ENCODE peak calls at places on chromosome 11, in seven cellular contexts. M, D, T, F, U, H and C are unnamed samples.

GRCh38 chr11:126265801-126266200 is 2.9 kb downstream of the SRPRA start:
- DNase-seq in M (no peak), D (no peak), T (no peak), F (no peak), U (no peak), H (no peak), C (no peak)

GRCh38 chr11:14622241-14622954 is 21.2 kb upstream of the PDE3B start:
- DNase-seq in M (no peak), D (no peak), T (no peak), F (no peak), U (no peak), H (no peak), C (no peak)

GRCh38 chr11:14369598-14369997 is 10.6 kb upstream of the RRAS2 start:
- DNase-seq in M (peak; percentile 13), D (no peak), T (no peak), F (no peak), U (no peak), H (no peak), C (no peak)

GRCh38 chr11:78228467-78228866 is 39.7 kb downstream of the USP35 start:
- DNase-seq in M (no peak), D (peak; percentile 65), T (peak; percentile 72), F (peak; percentile 52), U (peak; percentile 52), H (peak; percentile 51), C (peak; percentile 49)

GRCh38 chr11:128575956-128576340 is 11.4 kb downstream of the ETS1 start:
- DNase-seq in M (no peak), D (no peak), T (no peak), F (no peak), U (no peak), H (no peak), C (no peak)

GRCh38 chr11:47523491-47524199 is 29.3 kb downstream of the CELF1 start:
- DNase-seq in M (no peak), D (peak; percentile 36), T (no peak), F (no peak), U (peak; percentile 42), H (no peak), C (no peak)

GRCh38 chr11:124900464-124900863 is 2.8 kb upstream of the ROBO4 start:
- DNase-seq in M (peak; percentile 43), D (peak; percentile 25), T (peak; percentile 5), F (no peak), U (no peak), H (no peak), C (no peak)

GRCh38 chr11:57049749-57050148 is 61.0 kb downstream of the OR5AK2 start:
- DNase-seq in M (no peak), D (no peak), T (no peak), F (no peak), U (no peak), H (no peak), C (no peak)

GRCh38 chr11:20670932-20671403 is 1.6 kb downstream of the NELL1 start:
- DNase-seq in M (peak; percentile 66), D (no peak), T (no peak), F (no peak), U (no peak), H (no peak), C (no peak)

GRCh38 chr11:127281534-127281933 is 281.0 kb upstream of the KIRREL3 start:
- DNase-seq in M (no peak), D (no peak), T (no peak), F (no peak), U (no peak), H (no peak), C (no peak)

GRCh38 chr11:64936539-64936938 is 846 bp upstream of the GPHA2 start:
- DNase-seq in M (no peak), D (no peak), T (no peak), F (no peak), U (no peak), H (no peak), C (no peak)

GRCh38 chr11:64539711-64540420 is 51.2 kb upstream of the SLC22A12 start:
- DNase-seq in M (no peak), D (no peak), T (no peak), F (no peak), U (no peak), H (no peak), C (no peak)

GRCh38 chr11:17730137-17730536 is 4.4 kb upstream of the KCNC1 start:
- DNase-seq in M (no peak), D (no peak), T (no peak), F (no peak), U (no peak), H (no peak), C (no peak)

GRCh38 chr11:37988031-37988430 is 1390.0 kb upstream of the RAG2 start:
- DNase-seq in M (no peak), D (no peak), T (peak; percentile 28), F (no peak), U (no peak), H (no peak), C (no peak)

GRCh38 chr11:34773826-34774225 is 142.4 kb downstream of the APIP start:
- DNase-seq in M (no peak), D (no peak), T (no peak), F (no peak), U (no peak), H (no peak), C (no peak)

GRCh38 chr11:76119779-76120178 is 86.5 kb downstream of the WNT11 start:
- DNase-seq in M (no peak), D (no peak), T (no peak), F (no peak), U (no peak), H (no peak), C (no peak)

GRCh38 chr11:44592125-44592643 is 26.7 kb downstream of the CD82 start:
- DNase-seq in M (no peak), D (no peak), T (no peak), F (no peak), U (no peak), H (no peak), C (no peak)

GRCh38 chr11:122995526-122995925 is 13.9 kb upstream of the BSX start:
- DNase-seq in M (no peak), D (no peak), T (no peak), F (no peak), U (no peak), H (no peak), C (no peak)

GRCh38 chr11:27209562-27210005 is 153.4 kb downstream of the CCDC34 start:
- DNase-seq in M (no peak), D (peak; percentile 80), T (no peak), F (no peak), U (peak; percentile 36), H (no peak), C (no peak)

GRCh38 chr11:48103621-48104561 is 112.7 kb upstream of the OR4B1 start:
- DNase-seq in M (no peak), D (peak; percentile 29), T (no peak), F (no peak), U (no peak), H (no peak), C (no peak)

GRCh38 chr11:19577849-19578619 is 134.6 kb upstream of the NAV2 start:
- DNase-seq in M (no peak), D (no peak), T (peak; percentile 57), F (no peak), U (no peak), H (no peak), C (no peak)

GRCh38 chr11:46307785-46308341 is 30.4 kb downstream of the CREB3L1 start:
- DNase-seq in M (no peak), D (no peak), T (no peak), F (no peak), U (no peak), H (no peak), C (no peak)

GRCh38 chr11:116611998-116612620 is 160.7 kb downstream of the BUD13 start:
- DNase-seq in M (no peak), D (no peak), T (no peak), F (no peak), U (no peak), H (no peak), C (no peak)

GRCh38 chr11:68928481-68928880 is 24.8 kb downstream of the IGHMBP2 start:
- DNase-seq in M (no peak), D (no peak), T (no peak), F (no peak), U (no peak), H (no peak), C (no peak)

GRCh38 chr11:6635082-6635932 is 16.1 kb upstream of the TPP1 start:
- DNase-seq in M (no peak), D (peak; percentile 40), T (no peak), F (no peak), U (no peak), H (no peak), C (no peak)

GRCh38 chr11:58745705-58746364 is 14.1 kb upstream of the GLYAT start:
- DNase-seq in M (no peak), D (no peak), T (no peak), F (no peak), U (peak; percentile 11), H (no peak), C (no peak)
- TF ChIP-seq TAF1 in M (no peak), D (no peak), T (no peak), F (no peak), U (no peak), H (no peak), C (no peak)

DNA sequence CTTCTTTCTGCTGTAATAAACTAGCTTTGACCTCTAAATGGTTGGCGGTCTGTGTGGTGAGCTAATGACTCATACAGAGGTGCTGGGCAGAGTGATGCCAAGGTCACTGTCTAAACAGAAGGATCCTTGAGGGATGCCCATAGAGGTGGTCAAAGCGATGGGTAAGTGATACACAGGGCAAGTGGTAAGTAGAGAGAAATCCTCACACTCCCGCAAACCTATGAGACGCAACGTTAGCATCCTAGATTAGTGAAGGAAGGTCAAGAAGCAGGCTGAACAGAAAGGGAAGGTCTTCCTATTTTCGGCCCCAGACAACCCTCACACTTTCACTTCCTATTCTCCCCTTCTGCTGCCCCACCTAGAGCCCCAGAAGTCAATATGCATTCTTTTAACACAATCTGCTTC is 65.6 kb upstream of the SESN3 start:
- DNase-seq in M (no peak), D (no peak), T (no peak), F (no peak), U (no peak), H (peak; percentile 39), C (no peak)
- TF ChIP-seq POLR2AphosphoS5 in M (no peak), D (no peak), T (no peak), F (no peak), U (no peak), H (no peak), C (no peak)

DNA sequence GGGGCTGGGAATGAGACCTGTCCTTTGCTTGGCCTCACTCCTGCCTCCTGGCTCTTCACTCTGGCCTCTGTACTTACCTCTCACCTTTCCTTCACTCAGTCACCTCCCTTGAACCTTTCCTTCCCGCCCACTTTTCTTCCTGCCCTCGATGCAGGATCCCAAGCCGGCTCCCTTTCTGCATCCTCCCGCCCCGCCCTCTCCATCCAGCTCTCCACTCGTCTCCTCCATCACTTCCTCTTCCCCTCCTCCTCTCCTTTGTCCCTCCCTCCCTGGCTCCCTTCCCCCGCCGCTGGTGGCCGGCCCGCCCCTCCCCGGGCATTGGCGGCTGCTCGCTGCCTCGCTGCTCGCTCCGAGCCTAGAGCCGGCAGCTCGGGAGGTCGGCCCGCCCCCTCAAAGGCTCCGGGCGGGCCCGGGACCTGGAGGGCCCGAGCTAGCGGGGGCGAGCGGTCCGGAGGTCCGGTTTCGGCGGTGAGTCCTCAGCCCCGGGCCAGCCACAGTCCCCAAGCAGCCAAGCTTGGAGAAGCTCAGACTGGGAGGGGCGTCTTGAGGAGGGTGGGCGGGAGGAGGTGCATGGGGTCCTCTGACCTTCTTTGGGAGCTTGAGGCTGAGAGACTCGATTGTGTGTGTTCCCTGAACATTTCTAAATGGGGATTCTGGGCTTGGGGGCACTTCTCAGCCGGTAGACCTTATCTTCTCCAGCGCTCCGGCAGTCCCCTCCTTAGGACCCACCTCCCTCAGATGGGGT is 13.8 kb downstream of the PHLDB1 start:
- DNase-seq in M (peak; percentile 89), D (peak; percentile 85), T (peak; percentile 93), F (no peak), U (peak; percentile 91), H (no peak), C (peak; percentile 51)
- TF ChIP-seq TAF1 in M (peak; percentile 51), D (peak; percentile 14), T (peak; percentile 61), F (no peak), U (peak; percentile 49), H (no peak), C (no peak)

GRCh38 chr11:35983965-35984364 is 40.1 kb downstream of the LDLRAD3 start:
- DNase-seq in M (no peak), D (no peak), T (no peak), F (no peak), U (no peak), H (no peak), C (no peak)
- TF ChIP-seq POLR2AphosphoS5 in M (no peak), D (no peak), T (no peak), F (no peak), U (no peak), H (no peak), C (no peak)